ENCODE peak calls at places on chromosomes 12 and 14, in six cellular contexts. Z is cardiac muscle cell, A is tibial nerve, K is A673, V is PC-9, R is A549. D is an unnamed sample.

GRCh38 chr14:77583657-77584056 is 32.8 kb downstream of the SPTLC2 start:
- DNase-seq in R (no peak), K (no peak), A (no peak), V (no peak), Z (no peak), D (no peak)

GRCh38 chr14:68793734-68794129 is 865 bp upstream of the ZFP36L1 start:
- DNase-seq in A (no peak), V (no peak), R (no peak), Z (no peak), K (no peak), D (no peak)

GRCh38 chr12:67804168-67804567 is 155.6 kb downstream of the DYRK2 start:
- DNase-seq in Z (no peak), A (no peak), R (no peak), V (no peak), K (no peak), D (no peak)

GRCh38 chr14:88023658-88024187 is 18.8 kb downstream of the GPR65 start:
- DNase-seq in A (no peak), V (no peak), K (no peak), R (no peak), Z (no peak), D (no peak)

GRCh38 chr14:20802341-20803084 is at the start of gene RNASE1:
- DNase-seq in V (peak), K (no peak), A (no peak), R (peak), Z (no peak), D (no peak)

GRCh38 chr12:55707841-55708694 is at the start of gene ITGA7:
- DNase-seq in V (peak), K (peak), Z (peak), A (no peak), R (no peak), D (no peak)

GRCh38 chr14:104101086-104101621 is 15.7 kb downstream of the ASPG start:
- DNase-seq in K (no peak), A (no peak), R (no peak), Z (no peak), V (no peak), D (no peak)

GRCh38 chr12:41962171-41962572 is 182.5 kb downstream of the GXYLT1 start:
- DNase-seq in V (no peak), R (no peak), A (no peak), K (no peak), Z (no peak), D (no peak)

GRCh38 chr14:103716091-103716801 is 636 bp downstream of the ZFYVE21 start:
- DNase-seq in A (no peak), Z (no peak), R (no peak), K (no peak), V (peak), D (no peak)

GRCh38 chr14:72503696-72504368 is 390.1 kb downstream of the DPF3 start:
- DNase-seq in V (no peak), R (no peak), Z (no peak), K (no peak), A (no peak), D (peak)

GRCh38 chr12:120737557-120738251 is 12.1 kb downstream of the ACADS start:
- DNase-seq in V (no peak), A (no peak), Z (peak), K (peak), R (no peak), D (no peak)
- TF ChIP-seq CTCF in V (no peak), A (no peak), Z (peak), K (peak), R (no peak), D (peak)

DNA sequence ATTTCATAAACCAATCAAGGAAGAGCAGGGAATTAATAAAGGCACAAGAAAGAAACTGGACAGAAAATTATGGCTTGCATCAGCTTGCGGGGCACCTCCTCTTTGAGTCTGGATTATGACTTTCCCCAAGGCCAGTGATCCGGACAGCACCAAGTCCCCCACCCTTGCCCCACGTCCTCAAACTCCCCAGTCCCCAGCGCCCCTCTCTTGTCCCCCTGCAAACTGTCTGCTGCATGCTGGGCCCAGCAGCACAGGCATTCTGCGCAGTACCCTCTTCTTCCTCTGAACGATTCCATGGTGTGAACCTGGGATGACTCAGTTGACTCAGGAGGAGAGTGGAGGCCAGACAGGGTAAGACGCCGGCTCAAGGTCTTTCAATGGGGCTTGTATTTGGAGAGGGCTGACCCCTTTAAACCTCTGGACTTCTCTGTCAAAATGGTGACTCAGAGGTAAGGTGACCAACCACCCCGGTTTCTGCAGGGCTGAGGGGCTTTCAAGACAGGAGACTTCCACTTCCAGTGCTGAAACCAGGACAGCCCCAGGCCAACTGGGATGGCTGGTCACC is 13.5 kb downstream of the C14orf132 start:
- DNase-seq in V (no peak), A (no peak), Z (no peak), K (no peak), R (no peak), D (peak)
- TF ChIP-seq CTCF in V (no peak), A (no peak), Z (no peak), K (no peak), R (no peak), D (no peak)

GRCh38 chr12:101592448-101592847 is 2.3 kb upstream of the MYBPC1 start:
- DNase-seq in K (no peak), Z (no peak), A (no peak), R (no peak), V (no peak), D (no peak)
- TF ChIP-seq CTCF in K (no peak), Z (no peak), A (no peak), R (no peak), V (no peak), D (no peak)

DNA sequence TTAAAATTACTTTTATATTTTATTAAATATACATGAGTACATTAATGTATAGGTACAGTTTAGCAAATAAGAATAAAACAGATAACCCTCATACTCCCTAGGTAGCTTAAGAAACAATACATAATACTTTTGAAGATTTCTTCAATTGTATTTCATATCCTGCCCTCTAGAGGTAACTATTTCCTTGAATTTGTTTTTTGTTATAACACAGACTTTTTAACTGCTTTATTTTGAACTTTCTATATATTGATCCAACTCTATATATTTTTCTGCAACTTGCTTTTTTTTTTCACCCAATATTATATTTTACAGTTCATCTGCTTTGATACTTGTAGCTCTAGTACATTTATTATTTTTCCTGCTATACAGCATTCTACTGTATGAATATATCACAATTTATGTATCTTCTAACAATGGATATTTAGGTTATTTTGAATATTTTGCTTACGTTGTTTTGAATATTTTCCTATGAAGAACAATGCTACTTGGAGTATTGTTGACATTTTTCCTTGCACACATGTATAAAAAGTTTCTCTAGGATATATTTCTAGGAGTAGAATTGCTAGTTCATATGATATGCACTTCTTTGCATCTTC is 72.8 kb upstream of the ABCD2 start:
- DNase-seq in R (no peak), V (no peak), K (peak), A (no peak), Z (no peak), D (no peak)
- TF ChIP-seq CTCF in R (peak), V (peak), K (peak), A (peak), Z (peak), D (peak)

D was measured in osteocyte.